ENCODE peak calls at places on chromosomes 5 and 9, in four cellular contexts. F, B, O and T are unnamed samples.

GRCh38 chr9:130226112-130226511 is 39.4 kb upstream of the HMCN2 start:
- DNase-seq in F (no peak), O (no peak), B (no peak), T (no peak)

GRCh38 chr5:165795073-165795472 is 2289.7 kb downstream of the MAT2B start:
- DNase-seq in F (no peak), O (no peak), B (no peak), T (no peak)

GRCh38 chr5:100595152-100595811 is 60.1 kb downstream of the FAM174A start:
- DNase-seq in F (peak; percentile 19), O (peak; percentile 94), B (peak; percentile 15), T (peak; percentile 97)

GRCh38 chr5:68460147-68460760 is 244.7 kb downstream of the PIK3R1 start:
- DNase-seq in O (peak; percentile 85), B (no peak), F (peak; percentile 87), T (peak; percentile 72)

GRCh38 chr5:76475358-76475757 is 72.3 kb downstream of the IQGAP2 start:
- DNase-seq in F (peak; percentile 6), B (no peak), O (no peak), T (no peak)

GRCh38 chr5:176542135-176542595 is 5.0 kb upstream of the RNF44 start:
- DNase-seq in F (peak; percentile 89), O (no peak), B (no peak), T (no peak)

GRCh38 chr5:172267943-172268342 is 15.6 kb downstream of the UBTD2 start:
- DNase-seq in B (no peak), O (no peak), F (no peak), T (no peak)

GRCh38 chr9:71826289-71826688 is 58.0 kb upstream of the CEMIP2 start:
- DNase-seq in F (no peak), B (no peak), O (no peak), T (no peak)

GRCh38 chr9:71761938-71762353 is 6.4 kb downstream of the CEMIP2 start:
- DNase-seq in O (no peak), F (no peak), B (no peak), T (no peak)

GRCh38 chr9:18489861-18490260 is 15.9 kb downstream of the ADAMTSL1 start:
- DNase-seq in O (peak; percentile 74), B (no peak), F (no peak), T (peak; percentile 74)

GRCh38 chr5:105506692-105507277 is 1944.2 kb upstream of the NUDT12 start:
- DNase-seq in B (no peak), F (peak; percentile 2), O (peak; percentile 50), T (peak; percentile 9)

GRCh38 chr5:15720515-15720914 is 220.5 kb downstream of the FBXL7 start:
- DNase-seq in B (no peak), F (no peak), O (no peak), T (no peak)

GRCh38 chr9:77961541-77961940 is 70.1 kb downstream of the GNAQ start:
- DNase-seq in F (no peak), O (peak; percentile 52), B (no peak), T (no peak)

GRCh38 chr5:55711531-55712022 is 547 bp downstream of the SLC38A9 start:
- DNase-seq in O (no peak), B (no peak), F (no peak), T (no peak)

GRCh38 chr5:75510417-75510835 is 1.0 kb downstream of the CERT1 start:
- DNase-seq in F (no peak), O (peak; percentile 48), B (no peak), T (peak; percentile 38)

GRCh38 chr5:132237141-132237540 is 9.5 kb upstream of the P4HA2 start:
- DNase-seq in B (no peak), F (no peak), O (no peak), T (no peak)

GRCh38 chr5:163838738-163839137 is 333.3 kb downstream of the MAT2B start:
- DNase-seq in F (no peak), B (no peak), O (peak; percentile 55), T (peak; percentile 3)

GRCh38 chr5:127330116-127330515 is 39.5 kb downstream of the MEGF10 start:
- DNase-seq in F (no peak), B (no peak), O (peak; percentile 31), T (no peak)

GRCh38 chr9:37929441-37929895 is 25.5 kb upstream of the SLC25A51 start:
- DNase-seq in O (no peak), B (no peak), F (no peak), T (peak; percentile 82)

DNA sequence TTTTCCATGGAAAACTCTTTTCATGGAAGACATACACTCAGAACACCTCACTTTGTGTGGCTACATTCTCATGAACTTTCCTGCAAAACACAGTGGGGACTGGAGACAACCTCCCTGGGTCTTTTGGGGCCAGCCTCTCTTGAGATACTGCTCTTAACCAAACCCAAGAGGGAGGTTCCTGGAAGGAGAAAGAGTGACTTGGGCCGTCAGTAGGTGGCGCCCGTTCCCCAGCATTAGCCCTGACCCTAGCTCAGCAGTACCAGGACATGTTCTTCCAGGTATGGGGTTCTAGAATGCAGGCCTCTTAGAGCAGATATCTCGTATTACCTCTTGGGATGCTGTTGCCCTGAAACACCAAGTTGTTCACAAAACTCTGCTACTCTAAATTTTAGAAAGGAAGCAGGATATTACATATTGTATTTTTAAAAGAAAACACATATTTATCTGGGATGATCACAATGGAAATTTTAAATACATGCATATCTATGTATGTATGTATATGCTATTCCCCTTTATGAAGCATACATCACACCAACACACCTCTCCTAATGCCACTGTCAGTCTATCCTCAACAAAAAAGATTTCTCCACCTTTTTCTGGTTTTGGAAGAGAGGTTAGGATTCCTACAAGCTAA is 15.8 kb upstream of the GLIS3 start:
- DNase-seq in O (peak; percentile 84), F (peak; percentile 87), B (peak; percentile 75), T (peak; percentile 77)
- TF ChIP-seq CTCF in O (peak; percentile 97), F (peak; percentile 80), B (peak; percentile 73), T (peak; percentile 93)

GRCh38 chr5:140926903-140927573 is 939 bp downstream of the PCDHAC1 start:
- DNase-seq in O (peak; percentile 21), B (no peak), F (peak; percentile 3), T (peak; percentile 1)
- H3K4me3 ChIP-seq in O (peak overlapping the region; percentile 31), B (peak overlapping the region; percentile 29), F (no peak overlapping the region), T (peak overlapping the region; percentile 21)

GRCh38 chr5:142057697-142058056 is 44.9 kb upstream of the GNPDA1 start:
- DNase-seq in B (no peak), O (no peak), F (no peak), T (no peak)
- TF ChIP-seq CTCF in B (no peak), O (no peak), F (no peak), T (no peak)

GRCh38 chr9:99722852-99723251 is 98.8 kb upstream of the NR4A3 start:
- DNase-seq in B (no peak), O (no peak), F (no peak), T (no peak)

GRCh38 chr9:99725852-99726251 is 95.8 kb upstream of the NR4A3 start:
- DNase-seq in B (no peak), O (no peak), F (no peak), T (no peak)

GRCh38 chr9:99724640-99725039 is 97.0 kb upstream of the NR4A3 start:
- DNase-seq in O (no peak), F (no peak), B (no peak), T (no peak)

GRCh38 chr9:99721898-99722297 is 99.8 kb upstream of the NR4A3 start:
- DNase-seq in F (no peak), B (no peak), O (no peak), T (no peak)

DNA sequence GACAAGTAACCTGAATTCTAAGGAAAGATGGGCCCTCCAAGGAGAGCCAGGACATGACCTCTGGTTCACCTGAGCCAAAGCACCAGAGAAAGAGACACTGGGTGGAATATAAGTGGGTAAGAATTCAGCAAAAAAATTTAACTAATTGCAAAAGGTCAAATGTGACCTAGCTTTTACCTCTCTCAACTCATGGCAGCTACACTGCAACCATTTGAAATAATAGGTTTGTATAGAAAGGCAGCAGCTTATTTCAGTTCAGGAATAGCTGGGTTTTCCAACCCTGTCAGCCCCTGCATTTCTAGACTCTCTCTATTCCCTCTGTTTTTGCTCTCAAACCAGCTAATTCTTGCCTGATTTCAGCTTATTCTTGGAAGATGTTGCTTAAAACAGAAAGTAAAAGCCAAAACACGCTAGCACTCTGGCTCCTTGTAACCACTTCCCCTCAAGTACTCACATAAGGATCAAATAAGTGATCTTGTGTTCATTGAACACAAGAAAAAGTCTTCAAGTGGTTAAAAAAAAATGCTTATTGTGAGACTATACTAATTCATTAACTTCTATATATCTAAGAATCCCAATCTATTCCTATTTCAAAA is 101.1 kb upstream of the NR4A3 start:
- DNase-seq in F (no peak), B (no peak), O (peak; percentile 19), T (peak; percentile 22)
- H3K4me3 ChIP-seq in F (no peak overlapping the region), B (no peak overlapping the region), O (no peak overlapping the region), T (no peak overlapping the region)

GRCh38 chr5:178280631-178281030 is 48.0 kb upstream of the PHYKPL start:
- DNase-seq in F (no peak), B (no peak), O (no peak), T (no peak)
- TF ChIP-seq CTCF in F (no peak), B (no peak), O (no peak), T (no peak)

GRCh38 chr5:120452471-120452870 is 11.6 kb upstream of the PRR16 start:
- DNase-seq in F (no peak), B (no peak), O (no peak), T (no peak)

GRCh38 chr5:120454094-120454798 is 9.9 kb upstream of the PRR16 start:
- DNase-seq in B (no peak), F (no peak), O (peak; percentile 92), T (peak; percentile 84)

GRCh38 chr5:120463026-120463770 is 902 bp upstream of the PRR16 start:
- DNase-seq in B (no peak), O (no peak), F (no peak), T (no peak)

GRCh38 chr5:120457839-120458507 is 6.1 kb upstream of the PRR16 start:
- DNase-seq in F (peak; percentile 87), B (peak; percentile 77), O (peak; percentile 85), T (peak; percentile 49)
- H3K4me3 ChIP-seq in F (no peak overlapping the region), B (no peak overlapping the region), O (peak overlapping the region; percentile 29), T (no peak overlapping the region)

DNA sequence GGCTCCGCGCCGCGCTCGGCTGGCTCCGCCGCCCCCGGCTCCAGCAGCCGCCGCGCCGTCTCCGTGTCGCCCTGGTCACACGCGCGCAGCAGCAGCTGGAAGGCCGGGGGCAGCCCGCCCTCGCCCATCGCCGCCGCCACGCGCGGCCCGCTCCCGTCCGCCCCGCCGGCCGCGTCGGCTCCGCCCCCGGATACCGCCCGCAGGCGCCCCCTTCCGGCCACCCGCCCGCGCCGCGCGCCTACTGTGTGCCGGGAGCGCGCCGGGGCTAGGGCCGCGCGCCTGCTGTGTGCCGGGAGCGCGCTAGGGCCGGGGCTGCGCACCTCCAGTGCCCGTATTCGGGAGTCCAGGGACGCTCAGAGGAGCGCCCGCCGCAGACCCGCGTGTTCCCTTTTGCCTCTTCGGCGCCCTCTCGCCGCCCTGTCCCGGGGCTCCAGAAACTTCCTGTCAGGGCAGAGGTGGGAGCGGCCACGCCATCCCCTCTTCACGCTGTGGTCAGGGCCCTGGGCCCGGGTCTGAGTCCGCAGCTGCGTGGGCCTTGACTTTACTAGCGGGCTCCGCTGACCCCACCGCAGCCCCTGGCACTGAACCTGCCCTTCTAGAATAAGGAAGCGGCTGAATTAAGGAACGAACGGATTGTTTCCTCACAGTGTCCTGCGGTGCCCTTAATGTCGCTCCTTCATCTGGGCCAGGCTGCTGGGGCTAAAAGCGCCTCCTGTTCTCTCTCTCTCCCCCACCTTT is at the start of gene ANKS6:
- DNase-seq in F (peak; percentile 92), B (peak; percentile 85), O (peak; percentile 70), T (peak; percentile 58)
- TF ChIP-seq CTCF in F (peak; percentile 55), B (peak; percentile 86), O (no peak), T (peak; percentile 37)